ENCODE peak calls at places on chromosomes 2 and 18, in four cellular contexts. O is A549, K is tibial nerve, M is uterus. T is an unnamed sample.

GRCh38 chr2:47069628-47070154 is 85.4 kb downstream of the STPG4 start:
- DNase-seq in M (no peak), O (peak; percentile 73), K (peak; percentile 49), T (peak; percentile 87)

GRCh38 chr18:37414816-37415215 is 150.8 kb downstream of the CELF4 start:
- DNase-seq in M (no peak), O (no peak), K (no peak), T (no peak)

GRCh38 chr2:139201516-139201915 is 421.3 kb upstream of the NXPH2 start:
- DNase-seq in M (no peak), K (no peak), O (no peak), T (no peak)

GRCh38 chr2:109396338-109397180 is 217.2 kb downstream of the SEPTIN10 start:
- DNase-seq in K (no peak), O (no peak), M (no peak), T (no peak)

GRCh38 chr2:172606285-172606684 is 50.4 kb downstream of the PDK1 start:
- DNase-seq in M (no peak), K (no peak), O (no peak), T (no peak)

GRCh38 chr2:201932511-201932910 is 101.1 kb upstream of the FZD7 start:
- DNase-seq in M (no peak), K (no peak), O (no peak), T (no peak)

GRCh38 chr18:74665905-74666304 is 68.2 kb downstream of the ZNF407 start:
- DNase-seq in M (no peak), K (no peak), O (no peak), T (no peak)

GRCh38 chr2:96241901-96242611 is 23.7 kb downstream of the TMEM127 start:
- DNase-seq in O (no peak), M (peak; percentile 26), K (no peak), T (peak; percentile 71)

GRCh38 chr2:37488911-37489310 is 144.5 kb downstream of the QPCT start:
- DNase-seq in K (no peak), O (no peak), M (no peak), T (no peak)

GRCh38 chr2:226114436-226114835 is 685.2 kb downstream of the IRS1 start:
- DNase-seq in M (no peak), O (peak; percentile 56), K (no peak), T (no peak)

GRCh38 chr2:229852565-229852964 is 69.2 kb downstream of the TRIP12 start:
- DNase-seq in K (no peak), O (no peak), M (peak; percentile 22), T (no peak)

GRCh38 chr18:50297621-50298442 is 10.3 kb upstream of the CXXC1 start:
- DNase-seq in O (peak; percentile 24), K (peak; percentile 56), M (peak; percentile 57), T (no peak)

GRCh38 chr2:173192071-173192470 is 116.4 kb downstream of the MAP3K20 start:
- DNase-seq in O (no peak), K (no peak), M (no peak), T (no peak)

GRCh38 chr18:12625242-12625641 is 32.7 kb downstream of the SPIRE1 start:
- DNase-seq in O (no peak), M (no peak), K (no peak), T (no peak)

GRCh38 chr2:73174941-73175662 is 27.3 kb upstream of the NOTO start:
- DNase-seq in O (no peak), M (no peak), K (no peak), T (no peak)

GRCh38 chr2:104654813-104655212 is 199.1 kb upstream of the POU3F3 start:
- DNase-seq in K (no peak), M (peak; percentile 31), O (no peak), T (no peak)

GRCh38 chr2:189104926-189105325 is 74.6 kb downstream of the COL5A2 start:
- DNase-seq in M (no peak), O (no peak), K (no peak), T (no peak)

GRCh38 chr2:10375570-10376266 is 72.4 kb downstream of the ODC1 start:
- DNase-seq in K (no peak), O (no peak), M (no peak), T (no peak)

GRCh38 chr2:215850380-215850779 is 163.0 kb downstream of the MREG start:
- DNase-seq in O (no peak), M (no peak), K (no peak), T (no peak)

GRCh38 chr18:47150824-47151366 is 595 bp upstream of the HDHD2 start:
- DNase-seq in K (no peak), M (no peak), O (no peak), T (no peak)

GRCh38 chr2:152434395-152435182 is 99.6 kb downstream of the FMNL2 start:
- DNase-seq in O (no peak), M (no peak), K (no peak), T (no peak)

GRCh38 chr2:84132371-84132770 is 326.7 kb downstream of the SUCLG1 start:
- DNase-seq in M (no peak), O (no peak), K (no peak), T (no peak)

GRCh38 chr2:233409286-233409991 is 55.1 kb downstream of the DGKD start:
- DNase-seq in O (peak; percentile 62), M (no peak), K (no peak), T (no peak)

GRCh38 chr2:218485986-218486667 is 67.2 kb downstream of the VIL1 start:
- DNase-seq in K (no peak), M (no peak), O (no peak), T (no peak)

GRCh38 chr2:157725856-157726255 is 97.2 kb upstream of the ACVR1C start:
- DNase-seq in O (no peak), K (no peak), M (no peak), T (no peak)

GRCh38 chr18:59219672-59220163 is at the start of gene GRP:
- DNase-seq in M (no peak), K (no peak), O (no peak), T (no peak)

GRCh38 chr18:58603365-58604067 is 25.4 kb downstream of the ALPK2 start:
- DNase-seq in K (no peak), M (no peak), O (no peak), T (no peak)

GRCh38 chr2:45823723-45824206 is 172.3 kb downstream of the PRKCE start:
- DNase-seq in K (no peak), M (peak; percentile 43), O (peak; percentile 16), T (peak; percentile 76)

GRCh38 chr2:45822272-45822630 is 170.8 kb downstream of the PRKCE start:
- DNase-seq in M (no peak), O (no peak), K (no peak), T (peak; percentile 9)

GRCh38 chr2:45820048-45820447 is 168.6 kb downstream of the PRKCE start:
- DNase-seq in M (no peak), O (no peak), K (no peak), T (no peak)

GRCh38 chr2:45825001-45825651 is 173.7 kb downstream of the PRKCE start:
- DNase-seq in K (no peak), M (no peak), O (peak; percentile 17), T (no peak)

GRCh38 chr2:45821558-45822271 is 170.2 kb downstream of the PRKCE start:
- DNase-seq in M (peak; percentile 88), O (peak; percentile 62), K (peak; percentile 36), T (peak; percentile 40)
- TF ChIP-seq POLR2A in M (no peak), O (no peak), K (no peak), T (no peak)

DNA sequence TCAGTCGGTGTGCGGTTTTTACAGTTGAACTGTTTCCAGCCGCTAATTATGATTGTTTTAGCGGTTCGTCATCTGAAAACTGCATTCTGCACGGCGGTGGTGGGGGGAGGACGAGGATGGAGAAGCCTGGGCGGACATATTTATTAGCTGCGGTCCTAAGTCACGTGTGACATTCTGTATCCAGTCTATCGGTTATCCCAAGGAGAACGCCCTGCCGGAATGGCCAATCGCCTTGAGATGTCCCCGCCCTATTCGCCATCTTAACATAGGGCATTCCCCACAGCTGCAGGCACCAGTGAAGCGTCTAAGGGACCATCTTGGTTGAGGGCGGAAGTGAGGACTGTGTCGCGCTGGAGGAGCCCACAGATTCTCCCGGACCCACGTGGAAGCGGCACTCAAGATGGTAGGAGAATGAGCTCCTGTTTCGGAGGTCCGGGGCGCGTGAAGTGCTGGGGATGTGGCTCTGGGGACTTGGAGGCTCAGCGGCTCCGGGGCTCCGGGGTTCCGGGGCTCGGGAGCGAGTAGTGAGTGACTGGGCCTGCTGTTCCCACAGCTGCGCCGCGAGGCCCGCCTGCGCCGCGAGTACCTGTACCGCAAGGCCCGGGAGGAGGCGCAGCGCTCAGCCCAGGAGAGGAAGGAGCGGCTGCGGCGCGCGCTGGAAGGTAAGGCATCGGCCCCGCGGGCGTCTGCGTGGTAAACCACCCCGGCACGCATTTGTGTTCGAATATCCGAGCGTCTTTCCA is at the start of gene IMP4:
- DNase-seq in K (peak; percentile 92), O (peak; percentile 99), M (peak; percentile 99), T (peak; percentile 81)
- TF ChIP-seq POLR2A in K (no peak), O (peak; percentile 76), M (peak; percentile 40), T (peak; percentile 47)

DNA sequence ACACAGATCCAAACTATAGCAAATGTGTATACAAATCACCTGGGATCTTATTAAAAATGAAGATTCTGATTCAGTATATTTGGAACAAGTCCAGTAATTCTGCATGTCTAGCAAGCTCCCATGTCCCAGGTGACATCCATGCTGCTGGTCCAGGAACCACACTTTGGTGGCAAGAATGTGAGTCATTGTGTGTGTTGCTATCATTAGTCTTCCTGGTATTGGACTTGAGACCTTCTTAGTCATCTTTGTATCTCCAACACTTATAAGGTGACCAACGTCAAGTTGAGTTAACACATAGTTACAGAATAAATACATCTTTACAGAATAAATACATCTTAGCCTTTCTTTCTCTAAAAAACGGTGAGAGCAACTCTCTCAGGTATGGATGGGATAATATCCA is 107.9 kb upstream of the NDUFV2 start:
- DNase-seq in K (no peak), O (peak; percentile 38), M (no peak), T (no peak)
- TF ChIP-seq POLR2A in K (no peak), O (no peak), M (no peak), T (no peak)

GRCh38 chr18:24831091-24831490 is 370.7 kb downstream of the HRH4 start:
- DNase-seq in M (no peak), O (no peak), K (no peak), T (no peak)

GRCh38 chr18:24835751-24836150 is 375.3 kb downstream of the HRH4 start:
- DNase-seq in K (no peak), M (no peak), O (no peak), T (no peak)

GRCh38 chr18:24837065-24837464 is 376.6 kb downstream of the HRH4 start:
- DNase-seq in O (no peak), K (no peak), M (no peak), T (no peak)

GRCh38 chr18:24827500-24827899 is 367.1 kb downstream of the HRH4 start:
- DNase-seq in K (no peak), M (no peak), O (no peak), T (no peak)

DNA sequence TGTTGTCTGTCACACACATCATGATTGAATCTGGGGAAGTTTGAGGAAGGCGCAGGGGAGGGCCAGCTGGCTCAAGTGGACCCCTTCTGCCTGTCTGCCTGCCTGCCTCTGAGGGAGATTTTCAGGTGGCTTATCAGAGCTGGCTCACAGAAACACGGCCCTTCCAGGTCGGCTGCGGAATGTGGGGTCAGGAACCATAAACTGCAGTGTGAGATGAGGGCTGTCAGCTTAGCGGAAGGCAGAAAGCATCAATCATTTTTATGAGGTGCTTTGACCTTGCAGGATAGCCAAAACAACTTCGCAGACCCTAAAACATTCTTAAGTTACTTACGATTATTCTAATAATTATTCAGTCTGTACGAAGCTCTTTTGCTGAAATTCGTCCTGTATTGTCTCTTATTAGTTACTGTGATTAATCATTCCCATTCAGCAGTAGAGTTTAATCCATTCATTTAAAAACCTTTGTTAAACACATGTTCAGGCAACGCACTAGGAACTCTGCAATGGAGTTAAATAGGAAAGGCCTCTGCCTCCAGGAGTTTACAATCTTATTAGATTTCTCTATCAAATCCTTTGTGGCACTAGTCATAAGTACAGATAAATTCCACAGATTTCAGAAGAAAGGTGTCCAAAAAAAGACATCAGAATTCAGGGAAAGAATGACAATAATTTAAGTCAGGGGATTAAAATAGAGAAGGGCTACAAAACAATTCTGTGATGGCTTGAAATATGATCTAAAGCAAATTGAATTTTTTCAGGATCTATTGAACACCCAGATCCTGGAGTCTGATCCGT is 371.6 kb downstream of the HRH4 start:
- DNase-seq in M (no peak), O (no peak), K (no peak), T (no peak)
- TF ChIP-seq POLR2A in M (no peak), O (no peak), K (no peak), T (no peak)

T was measured in H54.